ENCODE peak calls at places on chromosomes 13 and 19, in seven cellular contexts. B is KBM-7, F is NCI-H748 treated with DMSO at 0.1 percent for 48 hours, D is kidney tubule cell, V is T-helper 2 cell, Z is NCI-H1105, K is DMS 273 treated with DMSO at 0.1 percent for 48 hours. I is an unnamed sample.

GRCh38 chr19:55377356-55378131 is 918 bp downstream of the TMEM190 start:
- DNase-seq in V (no peak), B (no peak), D (no peak), K (no peak), Z (no peak), F (no peak), I (no peak)

GRCh38 chr19:31185261-31185660 is 164.0 kb downstream of the TSHZ3 start:
- DNase-seq in Z (no peak), D (no peak), F (no peak), B (no peak), V (no peak), K (no peak), I (no peak)

GRCh38 chr19:6744381-6745288 is 5.2 kb downstream of the TRIP10 start:
- DNase-seq in K (no peak), Z (peak; percentile 24), F (no peak), B (no peak), D (peak; percentile 94), V (no peak), I (no peak)

GRCh38 chr13:41668130-41668757 is 210.9 kb downstream of the RGCC start:
- DNase-seq in F (peak; percentile 32), V (no peak), Z (peak; percentile 60), D (peak; percentile 89), B (peak; percentile 92), K (peak; percentile 62), I (no peak)

GRCh38 chr13:99033814-99034213 is 56.0 kb upstream of the DOCK9 start:
- DNase-seq in F (peak; percentile 69), V (no peak), Z (no peak), D (peak; percentile 64), K (no peak), B (peak; percentile 55), I (no peak)

GRCh38 chr19:4414144-4414799 is 11.8 kb downstream of the CHAF1A start:
- DNase-seq in Z (no peak), D (peak; percentile 16), K (no peak), V (no peak), F (no peak), B (no peak), I (no peak)

GRCh38 chr13:93767917-93768422 is 541.4 kb downstream of the GPC6 start:
- DNase-seq in B (no peak), F (no peak), D (peak; percentile 86), Z (no peak), V (no peak), K (no peak), I (no peak)

GRCh38 chr19:45428385-45429231 is 4.9 kb upstream of the ERCC1 start:
- DNase-seq in Z (no peak), D (peak; percentile 38), F (no peak), K (no peak), V (no peak), B (peak; percentile 57), I (no peak)

GRCh38 chr13:95880346-95880745 is 172.9 kb downstream of the UGGT2 start:
- DNase-seq in K (no peak), D (no peak), V (no peak), F (no peak), Z (no peak), B (no peak), I (no peak)